ENCODE peak calls at places on chromosomes 16 and 17, in four cellular contexts. C is SK-N-DZ, U is skeletal muscle cell, O is cardiac fibroblast. Z is an unnamed sample.

GRCh38 chr17:8057691-8058114 is 18.8 kb downstream of the ALOX15B start:
- DNase-seq in U (peak; percentile 46), C (peak; percentile 81), O (peak; percentile 88), Z (peak; percentile 67)

GRCh38 chr16:85403693-85404092 is 209.4 kb upstream of the GSE1 start:
- DNase-seq in C (no peak), O (no peak), U (no peak), Z (no peak)

GRCh38 chr16:10076037-10076436 is 106.2 kb downstream of the GRIN2A start:
- DNase-seq in C (no peak), O (no peak), U (no peak), Z (peak; percentile 24)

GRCh38 chr16:70331091-70331490 is 15.6 kb upstream of the DDX19A start:
- DNase-seq in O (no peak), U (no peak), C (no peak), Z (no peak)

GRCh38 chr17:56185905-56186783 is 32.9 kb downstream of the ANKFN1 start:
- DNase-seq in U (peak; percentile 83), C (no peak), O (peak; percentile 77), Z (peak; percentile 76)

GRCh38 chr17:58970966-58971575 is 135.6 kb downstream of the TRIM37 start:
- DNase-seq in O (peak; percentile 52), U (peak; percentile 5), C (no peak), Z (no peak)

GRCh38 chr17:65588194-65588808 is 26.9 kb upstream of the AXIN2 start:
- DNase-seq in U (no peak), O (no peak), C (no peak), Z (no peak)

GRCh38 chr17:42821176-42821575 is 2.9 kb downstream of the BECN1 start:
- DNase-seq in U (no peak), C (no peak), O (no peak), Z (no peak)

GRCh38 chr16:81786321-81786720 is 7.2 kb downstream of the PLCG2 start:
- DNase-seq in C (no peak), O (peak; percentile 15), U (no peak), Z (peak; percentile 1)

GRCh38 chr17:29573558-29573870 is 5.0 kb downstream of the TP53I13 start:
- DNase-seq in U (no peak), C (no peak), O (no peak), Z (no peak)

GRCh38 chr16:80889779-80890359 is 85.5 kb upstream of the CDYL2 start:
- DNase-seq in C (no peak), U (no peak), O (no peak), Z (no peak)

GRCh38 chr16:61590577-61590976 is 445.7 kb downstream of the CDH8 start:
- DNase-seq in C (no peak), U (no peak), O (no peak), Z (no peak)

GRCh38 chr17:68357886-68358285 is 66.6 kb downstream of the ARSG start:
- DNase-seq in O (no peak), C (no peak), U (no peak), Z (no peak)

GRCh38 chr16:89373355-89374110 is 116.8 kb downstream of the ANKRD11 start:
- DNase-seq in U (peak; percentile 67), C (no peak), O (peak; percentile 91), Z (no peak)

GRCh38 chr17:2751482-2751881 is 2.0 kb upstream of the CCDC92B start:
- DNase-seq in C (no peak), O (no peak), U (no peak), Z (no peak)

GRCh38 chr16:23424292-23424958 is 28.6 kb downstream of the COG7 start:
- DNase-seq in C (no peak), U (no peak), O (no peak), Z (no peak)

GRCh38 chr16:25966172-25967097 is 274.7 kb downstream of the HS3ST4 start:
- DNase-seq in O (no peak), C (no peak), U (no peak), Z (no peak)

GRCh38 chr17:60231234-60231633 is 81.5 kb downstream of the CA4 start:
- DNase-seq in U (no peak), O (peak; percentile 63), C (peak; percentile 40), Z (peak; percentile 3)

GRCh38 chr17:36592316-36592710 is 634 bp downstream of the DHRS11 start:
- DNase-seq in C (no peak), O (no peak), U (no peak), Z (no peak)

GRCh38 chr17:51259574-51260236 is at the start of gene MBTD1:
- DNase-seq in O (peak; percentile 98), U (peak; percentile 92), C (peak; percentile 99), Z (peak; percentile 93)

GRCh38 chr17:41678907-41679739 is 9.6 kb upstream of the EIF1 start:
- DNase-seq in C (no peak), O (peak; percentile 55), U (no peak), Z (no peak)

GRCh38 chr17:7654832-7655540 is 4.3 kb downstream of the ATP1B2 start:
- DNase-seq in U (no peak), O (peak; percentile 42), C (no peak), Z (no peak)

GRCh38 chr17:78748730-78749317 is 33.2 kb downstream of the CYTH1 start:
- DNase-seq in O (peak; percentile 70), U (no peak), C (no peak), Z (no peak)

GRCh38 chr17:49676276-49676868 is 1.5 kb downstream of the SPOP start:
- DNase-seq in C (no peak), O (peak; percentile 64), U (no peak), Z (peak; percentile 11)

GRCh38 chr16:85611455-85612190 is 1.5 kb upstream of the GSE1 start:
- DNase-seq in U (peak; percentile 49), O (peak; percentile 65), C (peak; percentile 80), Z (no peak)

GRCh38 chr17:42759982-42760651 is 910 bp upstream of the RAMP2 start:
- DNase-seq in O (no peak), U (no peak), C (no peak), Z (no peak)